ENCODE peak calls at places on chromosomes 11 and 22, in four cellular contexts. T is GM23248, I is PC-3, V is hepatocyte. O is an unnamed sample.

GRCh38 chr11:122215244-122215992 is 99.4 kb upstream of the BLID start:
- DNase-seq in I (peak), V (peak), T (peak), O (peak)

GRCh38 chr22:50483977-50484853 is 2.4 kb upstream of the MIOX start:
- DNase-seq in T (no peak), I (no peak), V (peak), O (no peak)

GRCh38 chr11:4751201-4751600 is 18.5 kb downstream of the OR51F1 start:
- DNase-seq in T (no peak), I (no peak), V (no peak), O (no peak)

GRCh38 chr11:123454060-123454651 is 24.1 kb downstream of the GRAMD1B start:
- DNase-seq in T (peak), V (no peak), I (peak), O (no peak)

GRCh38 chr11:71433648-71434450 is 14.3 kb downstream of the DHCR7 start:
- DNase-seq in T (peak), I (no peak), V (peak), O (no peak)

GRCh38 chr11:124898711-124899110 is 1.0 kb upstream of the ROBO4 start:
- DNase-seq in I (peak), T (peak), V (no peak), O (no peak)

GRCh38 chr11:72737341-72737740 is 14.9 kb downstream of the ARAP1 start:
- DNase-seq in I (no peak), V (no peak), T (no peak), O (no peak)

GRCh38 chr11:115330693-115331482 is 173.3 kb downstream of the CADM1 start:
- DNase-seq in I (no peak), V (no peak), T (no peak), O (peak)

GRCh38 chr11:93526058-93526633 is 17.0 kb downstream of the SMCO4 start:
- DNase-seq in I (no peak), V (no peak), T (no peak), O (no peak)

DNA sequence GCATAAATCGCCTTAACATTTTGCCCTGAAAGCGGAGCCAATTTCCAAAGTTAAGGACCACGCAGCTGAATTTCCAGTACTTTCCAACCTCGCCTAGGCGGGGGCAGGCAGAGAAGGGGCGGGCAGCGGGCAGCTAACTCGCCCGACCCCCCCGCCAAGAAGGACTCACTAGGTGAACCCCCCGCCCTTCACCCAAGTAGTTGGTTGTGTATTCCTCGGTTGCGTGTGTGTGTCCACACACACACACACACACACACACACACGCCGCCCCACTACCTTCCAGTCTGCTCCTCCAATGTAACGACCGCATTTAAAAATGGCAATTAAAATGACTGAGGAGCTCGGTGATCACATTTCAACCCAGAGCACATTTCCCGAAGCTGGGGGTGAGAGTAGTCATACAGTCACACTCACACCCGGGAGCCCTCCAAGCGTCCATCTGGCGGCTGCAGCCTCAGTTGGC is 1.4 kb downstream of the TENM4 start:
- DNase-seq in T (peak), I (no peak), V (peak), O (no peak)
- TF ChIP-seq EZH2 in T (peak), I (no peak), V (no peak), O (no peak)

DNA sequence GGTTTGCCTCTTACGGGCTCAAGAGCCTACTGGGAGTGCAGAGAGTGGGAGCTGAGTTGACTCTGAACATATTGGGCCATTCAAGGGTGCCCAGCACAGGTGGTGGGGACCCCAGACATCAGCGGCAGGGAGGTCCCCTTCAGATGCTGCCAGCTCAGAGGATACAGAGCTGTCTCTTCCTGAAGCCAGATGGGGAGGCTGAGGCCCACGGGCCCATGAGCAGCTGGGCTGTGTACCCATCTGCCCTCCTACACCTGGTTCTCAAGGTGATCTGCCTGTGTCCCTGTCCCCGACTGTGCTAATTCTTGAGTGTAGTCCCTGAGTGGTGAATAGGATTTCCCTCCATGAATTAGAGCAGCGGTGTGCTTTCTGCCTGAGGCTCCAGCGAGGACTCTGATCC is 76.3 kb downstream of the MICAL2 start:
- DNase-seq in I (no peak), T (no peak), V (no peak), O (no peak)
- TF ChIP-seq EZH2phosphoT487 in I (no peak), T (no peak), V (no peak), O (no peak)

GRCh38 chr22:22099194-22099486 is 116.6 kb upstream of the TOP3B start:
- DNase-seq in V (no peak), T (no peak), I (no peak), O (no peak)

GRCh38 chr22:22097727-22098228 is 115.2 kb upstream of the TOP3B start:
- DNase-seq in I (no peak), T (no peak), V (no peak), O (no peak)

GRCh38 chr22:22094921-22095320 is 112.3 kb upstream of the TOP3B start:
- DNase-seq in V (no peak), T (no peak), I (no peak), O (no peak)

GRCh38 chr22:22099833-22100812 is 117.5 kb upstream of the TOP3B start:
- DNase-seq in T (peak), I (peak), V (peak), O (peak)

DNA sequence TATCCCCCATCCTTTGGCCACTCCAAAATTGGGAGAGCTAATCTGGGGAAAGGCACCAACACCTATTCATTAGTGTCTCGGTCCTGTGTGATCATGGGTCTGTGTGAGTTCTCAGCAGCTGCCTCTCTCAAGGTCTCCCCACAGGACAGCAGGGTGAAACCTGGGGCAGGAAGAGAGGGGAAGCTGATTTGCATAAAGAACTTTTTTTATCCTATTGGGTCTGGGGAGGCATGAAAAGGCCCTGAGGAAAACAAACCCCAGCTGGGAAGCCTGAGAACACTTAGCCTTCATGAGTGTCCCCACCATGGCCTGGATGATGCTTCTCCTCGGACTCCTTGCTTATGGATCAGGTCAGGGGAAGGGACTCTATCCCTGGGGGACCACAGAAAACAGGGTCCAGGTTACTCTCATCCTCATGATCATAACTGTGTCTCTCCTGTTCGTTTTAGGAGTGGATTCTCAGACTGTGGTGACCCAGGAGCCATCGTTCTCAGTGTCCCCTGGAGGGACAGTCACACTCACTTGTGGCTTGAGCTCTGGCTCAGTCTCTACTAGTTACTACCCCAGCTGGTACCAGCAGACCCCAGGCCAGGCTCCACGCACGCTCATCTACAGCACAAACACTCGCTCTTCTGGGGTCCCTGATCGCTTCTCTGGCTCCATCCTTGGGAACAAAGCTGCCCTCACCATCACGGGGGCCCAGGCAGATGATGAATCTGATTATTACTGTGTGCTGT is 116.0 kb upstream of the TOP3B start:
- DNase-seq in I (no peak), V (no peak), T (no peak), O (no peak)
- H2AFZ ChIP-seq in I (no peak), V (no peak), T (no peak), O (no peak)

GRCh38 chr11:65379698-65380459 is 2.6 kb downstream of the SLC25A45 start:
- DNase-seq in T (no peak), I (no peak), V (no peak), O (peak)

GRCh38 chr11:65377777-65378176 is 4.7 kb downstream of the SLC25A45 start:
- DNase-seq in T (no peak), V (no peak), I (no peak), O (no peak)

GRCh38 chr11:65378208-65378927 is 4.1 kb downstream of the SLC25A45 start:
- DNase-seq in V (peak), I (no peak), T (no peak), O (peak)

GRCh38 chr11:65380460-65381126 is 1.9 kb downstream of the SLC25A45 start:
- DNase-seq in T (no peak), I (no peak), V (no peak), O (no peak)

GRCh38 chr11:65378928-65379638 is 3.4 kb downstream of the SLC25A45 start:
- DNase-seq in I (no peak), V (no peak), T (no peak), O (no peak)
- TF ChIP-seq EZH2 in I (no peak), V (no peak), T (no peak), O (no peak)

DNA sequence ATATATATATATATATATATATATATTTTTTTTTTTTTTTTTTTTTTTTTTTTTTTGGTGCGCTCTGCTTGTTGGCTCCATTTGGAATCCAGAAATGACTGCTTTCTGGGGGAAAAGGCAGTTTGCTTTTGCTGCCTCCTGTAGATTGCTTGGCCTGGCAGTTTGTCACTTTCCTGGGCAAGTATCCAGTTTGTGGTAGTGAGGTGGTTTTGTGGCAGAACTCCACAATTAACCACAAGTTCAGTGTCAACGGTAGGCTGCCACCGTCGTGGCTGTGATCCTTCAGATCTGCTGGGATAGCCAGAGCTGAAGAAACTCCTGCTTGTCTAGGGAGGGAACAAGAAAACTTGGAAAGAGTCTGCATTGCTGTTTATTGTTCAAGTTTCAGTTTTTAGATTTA is 5.0 kb upstream of the PDE3B start:
- DNase-seq in I (no peak), T (no peak), V (no peak), O (no peak)
- TF ChIP-seq EZH2phosphoT487 in I (no peak), T (no peak), V (no peak), O (no peak)

DNA sequence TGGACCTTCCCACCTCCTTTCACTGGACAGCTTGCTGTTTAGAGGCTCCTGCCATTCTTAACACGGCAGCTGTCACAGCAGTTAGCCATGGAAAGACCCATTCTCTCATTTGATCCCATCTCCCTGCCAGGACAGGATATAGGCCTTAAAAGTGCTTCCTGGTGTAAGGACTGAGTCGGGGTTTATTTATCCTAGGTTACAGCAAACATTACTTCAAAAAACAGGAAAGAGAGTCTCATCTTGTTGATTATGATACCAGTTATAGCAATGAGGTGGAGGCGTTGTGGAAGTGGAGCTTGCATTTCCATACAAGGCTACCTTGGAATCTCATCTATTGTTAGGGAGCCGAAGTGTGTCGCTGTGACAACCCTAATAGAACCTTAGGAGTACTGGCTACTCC is 17.4 kb upstream of the ETS1 start:
- DNase-seq in V (no peak), I (no peak), T (no peak), O (no peak)
- H2AFZ ChIP-seq in V (no peak), I (no peak), T (no peak), O (no peak)

DNA sequence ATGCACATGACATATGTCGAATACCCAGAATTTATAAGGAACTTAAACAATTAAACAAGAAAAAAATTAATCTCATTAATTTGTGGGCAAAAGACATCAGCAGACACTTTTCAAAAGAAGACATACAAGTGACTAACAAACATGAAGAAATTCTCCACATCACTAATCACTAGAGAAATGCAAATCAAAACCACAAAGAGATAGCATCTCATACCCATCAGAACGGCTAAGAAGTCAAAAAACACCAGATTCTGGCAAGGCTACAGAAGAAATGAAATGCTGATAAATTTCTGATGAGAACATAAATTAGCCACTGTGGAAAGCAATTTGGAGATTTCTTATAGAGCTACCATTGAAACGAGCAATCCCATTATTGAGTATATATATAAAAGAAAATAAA is 210.6 kb upstream of the LUZP2 start:
- DNase-seq in T (no peak), I (no peak), V (no peak), O (no peak)
- TF ChIP-seq EZH2 in T (no peak), I (no peak), V (no peak), O (no peak)